ENCODE peak calls at places on chromosomes 5 and 9, in five cellular contexts. U is HepG2, B is HEK293T, S is GM12878, Y is NT2/D1. H is an unnamed sample.

GRCh38 chr9:18359335-18359734 is 114.6 kb upstream of the ADAMTSL1 start:
- DNase-seq in U (no peak), B (no peak), S (no peak), Y (no peak), H (no peak)

GRCh38 chr5:107968465-107968864 is 297.7 kb upstream of the EFNA5 start:
- DNase-seq in U (no peak), B (no peak), S (no peak), Y (no peak), H (no peak)

GRCh38 chr9:73023025-73023541 is 70.2 kb upstream of the ALDH1A1 start:
- DNase-seq in U (peak), B (peak), S (peak), Y (peak), H (peak)

GRCh38 chr5:38420691-38421395 is 135.6 kb downstream of the LIFR start:
- DNase-seq in U (peak), B (peak), S (no peak), Y (no peak), H (peak)

GRCh38 chr5:95620030-95620869 is at the start of gene GPR150:
- DNase-seq in U (peak), B (no peak), S (no peak), Y (no peak), H (peak)

GRCh38 chr5:150783422-150783928 is 4.9 kb downstream of the SMIM3 start:
- DNase-seq in U (no peak), B (peak), S (peak), Y (no peak), H (no peak)

GRCh38 chr5:1517838-1518237 is 5.9 kb downstream of the LPCAT1 start:
- DNase-seq in U (no peak), B (no peak), S (no peak), Y (no peak), H (no peak)

GRCh38 chr9:95494022-95494415 is 22.8 kb downstream of the PTCH1 start:
- DNase-seq in U (no peak), B (no peak), S (no peak), Y (no peak), H (no peak)

GRCh38 chr5:5135957-5136676 is 4.0 kb upstream of the ADAMTS16 start:
- DNase-seq in U (peak), B (no peak), S (no peak), Y (no peak), H (no peak)

GRCh38 chr5:1516615-1517601 is 6.9 kb downstream of the LPCAT1 start:
- DNase-seq in U (peak), B (no peak), S (no peak), Y (no peak), H (no peak)

GRCh38 chr5:152260940-152261339 is 144.1 kb downstream of the NMUR2 start:
- DNase-seq in U (no peak), B (no peak), S (no peak), Y (no peak), H (no peak)

GRCh38 chr9:34578241-34579096 is 11.1 kb downstream of the CNTFR start:
- DNase-seq in U (no peak), B (no peak), S (no peak), Y (no peak), H (no peak)

GRCh38 chr9:6247266-6247665 is 31.7 kb downstream of the IL33 start:
- DNase-seq in U (no peak), B (no peak), S (no peak), Y (no peak), H (no peak)

GRCh38 chr5:80208337-80208736 is 47.5 kb downstream of the SERINC5 start:
- DNase-seq in U (no peak), B (no peak), S (no peak), Y (no peak), H (no peak)

GRCh38 chr9:36332006-36332405 is 68.1 kb downstream of the RNF38 start:
- DNase-seq in U (no peak), B (no peak), S (no peak), Y (no peak), H (no peak)

GRCh38 chr9:30575218-30575617 is 1809.2 kb upstream of the ACO1 start:
- DNase-seq in U (no peak), B (no peak), S (no peak), Y (no peak), H (no peak)

GRCh38 chr9:90095682-90096081 is 490.9 kb downstream of the GADD45G start:
- DNase-seq in U (no peak), B (no peak), S (no peak), Y (no peak), H (no peak)

GRCh38 chr5:56838409-56839039 is 23.2 kb downstream of the MAP3K1 start:
- DNase-seq in U (peak), B (no peak), S (peak), Y (no peak), H (no peak)

GRCh38 chr5:87268126-87268969 is 665 bp downstream of the RASA1 start:
- DNase-seq in U (peak), B (peak), S (peak), Y (peak), H (no peak)

GRCh38 chr5:54194326-54194725 is 116.0 kb downstream of the ARL15 start:
- DNase-seq in U (no peak), B (no peak), S (no peak), Y (no peak), H (no peak)

GRCh38 chr9:119179701-119180100 is 189.5 kb downstream of the BRINP1 start:
- DNase-seq in U (no peak), B (no peak), S (no peak), Y (no peak), H (no peak)

GRCh38 chr5:404666-405241 is 38.2 kb upstream of the EXOC3 start:
- DNase-seq in U (no peak), B (no peak), S (no peak), Y (no peak), H (no peak)

GRCh38 chr5:405421-405820 is 37.6 kb upstream of the EXOC3 start:
- DNase-seq in U (no peak), B (no peak), S (no peak), Y (no peak), H (no peak)

GRCh38 chr5:406041-406440 is 36.9 kb upstream of the EXOC3 start:
- DNase-seq in U (no peak), B (no peak), S (no peak), Y (no peak), H (no peak)

GRCh38 chr5:407051-407450 is 35.9 kb upstream of the EXOC3 start:
- DNase-seq in U (no peak), B (no peak), S (no peak), Y (no peak), H (no peak)

DNA sequence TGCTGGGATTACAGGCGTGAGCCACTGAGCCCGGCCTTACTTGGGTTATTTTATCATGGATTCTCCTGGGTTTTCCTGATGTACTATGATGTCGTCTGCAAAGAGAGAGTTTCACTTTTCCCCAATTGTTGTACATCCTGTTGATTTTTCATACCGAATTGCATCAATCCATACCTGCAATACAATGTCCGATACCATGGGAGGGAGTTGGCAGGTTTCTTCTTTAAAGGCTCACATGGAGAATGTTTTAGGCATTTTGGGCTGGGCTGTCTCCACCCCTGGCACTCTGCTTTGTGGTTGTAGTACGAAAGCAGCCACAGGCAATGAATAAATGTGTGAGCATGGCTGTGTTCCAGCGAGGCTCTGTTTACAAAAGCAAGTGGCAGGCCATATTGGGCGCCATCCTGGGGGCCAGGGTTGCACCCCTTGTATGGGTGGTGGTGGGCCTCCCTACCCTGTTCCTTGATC is 35.1 kb upstream of the EXOC3 start:
- DNase-seq in U (no peak), B (no peak), S (no peak), Y (no peak), H (no peak)
- TF ChIP-seq SUZ12 in U (no peak), B (no peak), S (no peak), Y (no peak), H (no peak)

GRCh38 chr9:135641745-135642144 is 2.4 kb upstream of the GLT6D1 start:
- DNase-seq in U (no peak), B (no peak), S (no peak), Y (no peak), H (no peak)
- TF ChIP-seq SUZ12 in U (no peak), B (no peak), S (no peak), Y (no peak), H (no peak)

GRCh38 chr9:134629061-134629585 is 12.5 kb upstream of the COL5A1 start:
- DNase-seq in U (no peak), B (no peak), S (no peak), Y (no peak), H (no peak)
- TF ChIP-seq SUZ12 in U (no peak), B (no peak), S (no peak), Y (no peak), H (no peak)

DNA sequence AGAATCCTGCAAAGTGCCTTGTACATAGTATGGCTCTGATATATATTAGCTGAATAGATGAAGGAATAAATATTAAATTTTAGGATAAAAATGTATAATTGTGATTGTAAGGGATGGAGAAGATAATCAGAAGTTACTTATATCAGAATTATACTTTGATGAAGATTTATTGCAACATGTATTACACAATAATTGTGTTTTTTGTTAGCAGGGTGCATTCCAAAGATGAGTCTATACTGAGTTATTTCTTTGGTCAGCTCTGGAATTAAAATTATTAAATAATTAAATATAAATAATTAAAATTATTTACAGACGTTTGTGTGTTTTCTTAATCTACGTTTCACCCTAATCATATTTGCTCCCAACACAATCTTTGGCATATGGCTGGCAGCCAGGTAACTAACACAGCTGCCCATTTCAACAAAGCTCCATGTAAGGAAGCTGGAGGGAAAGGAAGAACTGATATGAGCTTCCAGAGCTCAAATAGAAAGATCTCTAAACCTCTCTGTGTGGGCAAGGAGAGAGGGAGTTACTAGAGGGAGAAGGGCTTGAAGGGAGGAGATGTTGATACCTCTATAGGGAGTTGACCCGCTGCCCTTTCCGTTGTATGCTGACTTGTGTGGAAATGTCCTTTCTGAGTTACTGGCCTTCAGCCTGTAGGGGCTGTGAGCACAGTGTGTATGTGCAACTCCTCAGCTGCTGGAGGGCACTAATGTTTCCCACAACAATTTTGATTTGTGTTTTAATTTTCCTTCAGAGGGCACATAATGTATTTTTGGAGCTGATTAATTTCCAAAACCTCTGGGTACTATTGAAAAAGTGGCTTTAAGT is 403.4 kb downstream of the MAN2A1 start:
- DNase-seq in U (peak), B (no peak), S (no peak), Y (no peak), H (no peak)
- TF ChIP-seq SUZ12 in U (no peak), B (no peak), S (no peak), Y (no peak), H (no peak)

GRCh38 chr9:93131599-93132286 is 2.3 kb downstream of the NINJ1 start:
- DNase-seq in U (no peak), B (no peak), S (no peak), Y (no peak), H (no peak)
- TF ChIP-seq SUZ12 in U (no peak), B (no peak), S (no peak), Y (no peak), H (no peak)

DNA sequence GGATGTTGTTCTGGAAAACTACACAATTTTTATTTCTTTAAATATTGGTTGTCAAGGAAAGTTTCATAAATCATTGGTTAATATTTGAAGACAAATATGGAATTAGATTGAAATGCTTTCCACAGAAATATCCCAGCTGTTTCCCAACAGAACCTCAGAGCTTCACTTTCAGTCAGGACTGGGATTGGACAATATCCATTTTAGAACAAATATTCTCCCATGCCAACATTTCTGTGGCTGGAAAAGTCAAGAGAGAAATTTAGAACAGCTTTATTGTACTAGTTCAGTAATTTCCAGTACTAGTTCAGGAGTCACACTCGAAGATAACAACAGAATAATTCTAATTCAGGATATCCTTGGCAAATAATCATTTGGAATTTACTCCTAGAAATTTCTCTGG is 116.1 kb upstream of the TUT7 start:
- DNase-seq in U (no peak), B (no peak), S (no peak), Y (no peak), H (no peak)
- TF ChIP-seq SUZ12 in U (no peak), B (no peak), S (no peak), Y (no peak), H (no peak)

DNA sequence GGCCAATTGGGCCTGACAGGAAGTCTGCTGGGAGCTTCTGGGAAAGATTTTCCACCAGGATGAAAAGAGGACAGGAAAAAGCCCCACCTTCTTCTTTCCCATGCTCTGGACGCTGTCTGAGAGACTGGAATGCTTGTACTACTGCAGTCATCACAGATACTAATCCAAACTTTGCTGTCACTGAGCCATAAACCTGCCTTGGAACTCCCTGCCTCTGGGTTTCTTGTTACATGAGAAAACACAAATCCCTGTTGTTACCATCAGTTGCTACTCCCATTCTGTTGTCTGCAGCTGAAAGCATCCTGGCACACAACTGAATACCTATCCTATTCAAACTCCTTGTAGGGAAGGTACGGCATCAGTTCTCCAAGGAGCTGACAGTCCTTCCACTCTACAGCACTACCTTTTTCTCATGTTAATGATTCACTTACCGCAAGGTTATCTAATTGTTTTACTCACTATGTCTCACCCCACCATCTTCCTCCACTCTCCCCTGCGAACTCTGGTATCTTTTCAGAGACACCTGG is 167.5 kb downstream of the CDK5RAP2 start:
- DNase-seq in U (no peak), B (no peak), S (no peak), Y (peak), H (peak)
- TF ChIP-seq SUZ12 in U (no peak), B (no peak), S (no peak), Y (no peak), H (no peak)

GRCh38 chr9:128593039-128593438 is 40.7 kb downstream of the SPTAN1 start:
- DNase-seq in U (no peak), B (no peak), S (no peak), Y (no peak), H (no peak)
- TF ChIP-seq SUZ12 in U (no peak), B (no peak), S (no peak), Y (no peak), H (no peak)

GRCh38 chr5:125081101-125081500 is 334.7 kb upstream of the ZNF608 start:
- DNase-seq in U (no peak), B (no peak), S (no peak), Y (no peak), H (no peak)

GRCh38 chr5:125085797-125086505 is 339.5 kb upstream of the ZNF608 start:
- DNase-seq in U (no peak), B (no peak), S (no peak), Y (no peak), H (no peak)

GRCh38 chr5:125088522-125089105 is 342.2 kb upstream of the ZNF608 start:
- DNase-seq in U (no peak), B (no peak), S (no peak), Y (no peak), H (no peak)

GRCh38 chr5:125083932-125084331 is 337.5 kb upstream of the ZNF608 start:
- DNase-seq in U (no peak), B (no peak), S (no peak), Y (no peak), H (no peak)
- TF ChIP-seq SUZ12 in U (no peak), B (no peak), S (no peak), Y (no peak), H (no peak)